ENCODE peak calls at places on chromosome 17, in five cellular contexts. D is fibroblast of lung, Q is cardiac muscle cell, T is GM13976, X is spleen. N is an unnamed sample.

GRCh38 chr17:19002191-19002590 is 2.4 kb downstream of the FAM83G start:
- DNase-seq in T (no peak), D (no peak), X (no peak), Q (no peak), N (no peak)

GRCh38 chr17:62648247-62648953 is 20.9 kb downstream of the MRC2 start:
- DNase-seq in T (no peak), Q (no peak), X (no peak), D (peak; percentile 48), N (peak; percentile 63)

GRCh38 chr17:47726796-47727703 is 6.0 kb upstream of the TBX21 start:
- DNase-seq in Q (no peak), D (no peak), X (peak; percentile 45), T (no peak), N (peak; percentile 62)

GRCh38 chr17:34619687-34620217 is 40.4 kb downstream of the TMEM132E start:
- DNase-seq in D (no peak), X (no peak), T (no peak), Q (no peak), N (no peak)

GRCh38 chr17:44197980-44198720 is 1.5 kb downstream of the ATXN7L3 start:
- DNase-seq in X (peak; percentile 83), T (peak; percentile 74), Q (peak; percentile 31), D (peak; percentile 81), N (no peak)

GRCh38 chr17:41176744-41177387 is 1.2 kb downstream of the KRTAP4-2 start:
- DNase-seq in T (no peak), X (no peak), Q (no peak), D (no peak), N (no peak)

GRCh38 chr17:63785556-63785955 is 11.6 kb downstream of the DDX42 start:
- DNase-seq in X (no peak), D (peak; percentile 31), Q (no peak), T (no peak), N (no peak)

GRCh38 chr17:31216053-31216751 is 80.8 kb downstream of the OMG start:
- DNase-seq in D (peak; percentile 89), T (peak; percentile 27), X (no peak), Q (peak; percentile 51), N (no peak)

GRCh38 chr17:48625502-48626201 is 506 bp downstream of the HOXB9 start:
- DNase-seq in T (peak; percentile 79), X (no peak), D (no peak), Q (no peak), N (no peak)

GRCh38 chr17:6427284-6427781 is 7.6 kb downstream of the AIPL1 start:
- DNase-seq in T (peak; percentile 51), Q (no peak), X (no peak), D (peak; percentile 22), N (no peak)

GRCh38 chr17:82085931-82086764 is 11.9 kb downstream of the FASN start:
- DNase-seq in T (no peak), X (no peak), Q (no peak), D (no peak), N (no peak)

GRCh38 chr17:42405963-42406495 is 17.0 kb downstream of the CAVIN1 start:
- DNase-seq in X (peak; percentile 95), Q (peak; percentile 79), T (peak; percentile 84), D (peak; percentile 83), N (no peak)

GRCh38 chr17:17666111-17666714 is 15.0 kb upstream of the RAI1 start:
- DNase-seq in Q (no peak), D (peak; percentile 68), X (no peak), T (no peak), N (no peak)

GRCh38 chr17:7897090-7897489 is 8.5 kb downstream of the CHD3 start:
- DNase-seq in D (no peak), T (no peak), X (no peak), Q (no peak), N (no peak)

GRCh38 chr17:33520404-33521032 is 227.4 kb upstream of the ASIC2 start:
- DNase-seq in T (peak; percentile 78), D (peak; percentile 12), Q (peak; percentile 71), X (no peak), N (no peak)

GRCh38 chr17:17930674-17931073 is 41.5 kb downstream of the TOM1L2 start:
- DNase-seq in T (no peak), Q (no peak), X (no peak), D (no peak), N (no peak)

GRCh38 chr17:69474171-69474831 is 59.8 kb downstream of the MAP2K6 start:
- DNase-seq in D (no peak), T (no peak), Q (no peak), X (no peak), N (no peak)

GRCh38 chr17:622356-622755 is 92.3 kb downstream of the VPS53 start:
- DNase-seq in Q (no peak), T (no peak), X (no peak), D (peak; percentile 34), N (no peak)

GRCh38 chr17:39939588-39940419 is 12.3 kb downstream of the LRRC3C start:
- DNase-seq in T (peak; percentile 66), D (peak; percentile 73), X (no peak), Q (no peak), N (no peak)

GRCh38 chr17:43891851-43892671 is 15.3 kb downstream of the MPP2 start:
- DNase-seq in X (no peak), Q (no peak), T (no peak), D (no peak), N (no peak)

GRCh38 chr17:17146791-17147406 is 59.2 kb downstream of the PLD6 start:
- DNase-seq in D (no peak), T (no peak), X (no peak), Q (no peak), N (no peak)

GRCh38 chr17:17403899-17404576 is 72.8 kb upstream of the MED9 start:
- DNase-seq in T (no peak), X (peak; percentile 93), D (no peak), Q (no peak), N (no peak)

GRCh38 chr17:38605852-38606645 is at the start of gene SRCIN1:
- DNase-seq in X (peak; percentile 81), D (no peak), T (peak; percentile 82), Q (peak; percentile 65), N (no peak)

GRCh38 chr17:60959696-60960095 is 282.0 kb downstream of the BCAS3 start:
- DNase-seq in T (no peak), D (no peak), Q (no peak), X (no peak), N (no peak)

GRCh38 chr17:31085563-31085962 is 9.2 kb upstream of the NF1 start:
- DNase-seq in Q (no peak), X (no peak), D (peak; percentile 75), T (no peak), N (no peak)

GRCh38 chr17:78462148-78462547 is 83.7 kb downstream of the PGS1 start:
- DNase-seq in Q (no peak), X (no peak), D (no peak), T (no peak), N (no peak)

GRCh38 chr17:32483451-32484019 is 3.3 kb upstream of the CDK5R1 start:
- DNase-seq in Q (peak; percentile 76), X (peak; percentile 84), D (peak; percentile 77), T (peak; percentile 83), N (peak; percentile 71)
- TF ChIP-seq CTCF in Q (peak; percentile 70), X (peak; percentile 75), D (peak; percentile 72), T (peak; percentile 81), N (peak; percentile 81)

GRCh38 chr17:2122641-2123302 is 67.9 kb downstream of the HIC1 start:
- DNase-seq in D (peak; percentile 91), X (peak; percentile 81), Q (no peak), T (peak; percentile 55), N (no peak)
- TF ChIP-seq CTCF in D (peak; percentile 20), X (no peak), Q (peak; percentile 25), T (peak; percentile 14), N (peak; percentile 15)

GRCh38 chr17:29167393-29168078 is 12.7 kb downstream of the MYO18A start:
- DNase-seq in Q (no peak), T (peak; percentile 10), X (peak; percentile 2), D (no peak), N (no peak)

GRCh38 chr17:29168079-29168758 is 12.0 kb downstream of the MYO18A start:
- DNase-seq in T (no peak), Q (no peak), X (peak; percentile 73), D (no peak), N (no peak)

GRCh38 chr17:29166507-29166887 is 13.7 kb downstream of the MYO18A start:
- DNase-seq in D (no peak), T (no peak), Q (no peak), X (peak; percentile 56), N (no peak)

GRCh38 chr17:29165261-29165660 is 14.9 kb downstream of the MYO18A start:
- DNase-seq in X (no peak), Q (no peak), T (no peak), D (no peak), N (no peak)

GRCh38 chr17:29165800-29166506 is 14.2 kb downstream of the MYO18A start:
- DNase-seq in T (no peak), Q (no peak), D (no peak), X (peak; percentile 64), N (no peak)
- TF ChIP-seq CTCF in T (no peak), Q (no peak), D (no peak), X (no peak), N (no peak)

GRCh38 chr17:1907216-1907631 is 77.4 kb downstream of the RPA1 start:
- DNase-seq in Q (no peak), D (no peak), T (no peak), X (no peak), N (no peak)

GRCh38 chr17:1909985-1910384 is 80.2 kb downstream of the RPA1 start:
- DNase-seq in Q (no peak), X (no peak), T (no peak), D (no peak), N (no peak)

GRCh38 chr17:1906622-1907021 is 76.8 kb downstream of the RPA1 start:
- DNase-seq in T (no peak), D (no peak), Q (peak; percentile 23), X (no peak), N (no peak)

GRCh38 chr17:1907818-1908698 is 78.3 kb downstream of the RPA1 start:
- DNase-seq in T (no peak), Q (peak; percentile 28), X (no peak), D (peak; percentile 34), N (no peak)

GRCh38 chr17:1908699-1909309 is 79.0 kb downstream of the RPA1 start:
- DNase-seq in D (peak; percentile 85), Q (peak; percentile 84), X (no peak), T (peak; percentile 78), N (no peak)
- TF ChIP-seq CTCF in D (peak; percentile 81), Q (peak; percentile 78), X (peak; percentile 8), T (peak; percentile 40), N (peak; percentile 97)

GRCh38 chr17:71080937-71081336 is 911.6 kb downstream of the KCNJ2 start:
- DNase-seq in X (no peak), Q (no peak), D (no peak), T (no peak), N (no peak)

GRCh38 chr17:71085238-71086033 is 916.1 kb downstream of the KCNJ2 start:
- DNase-seq in X (no peak), D (peak; percentile 14), Q (peak; percentile 60), T (no peak), N (no peak)

GRCh38 chr17:71084838-71085237 is 915.5 kb downstream of the KCNJ2 start:
- DNase-seq in X (no peak), Q (no peak), D (no peak), T (no peak), N (no peak)

GRCh38 chr17:71081666-71082065 is 912.3 kb downstream of the KCNJ2 start:
- DNase-seq in Q (no peak), T (no peak), D (no peak), X (no peak), N (no peak)

GRCh38 chr17:71084219-71084618 is 914.9 kb downstream of the KCNJ2 start:
- DNase-seq in D (peak; percentile 42), T (no peak), X (no peak), Q (peak; percentile 72), N (no peak)
- TF ChIP-seq CTCF in D (peak; percentile 30), T (no peak), X (no peak), Q (peak; percentile 61), N (peak; percentile 70)

N was measured in chondrocyte.